ENCODE peak calls at places on chromosome 20, in six cellular contexts. R is upper lobe of right lung; S is CD8-positive, alpha-beta memory T cell; M is neuronal stem cell; H is heart right ventricle; Q is PC-9. A is an unnamed sample.
A peak's percentile ranks its signal among the peaks of the same experiment; 100 is the strongest.

GRCh38 chr20:54649511-54649962 is 174.1 kb downstream of the DOK5 start:
- DNase-seq in R (peak; percentile 76), S (peak; percentile 16), M (peak; percentile 81), H (peak; percentile 65), Q (peak; percentile 52), A (peak; percentile 16)

GRCh38 chr20:23689399-23689690 is 507 bp upstream of the CST4 start:
- DNase-seq in R (no peak), S (no peak), M (no peak), H (no peak), Q (peak; percentile 65), A (no peak)

GRCh38 chr20:41249781-41250281 is 67.7 kb downstream of the ZHX3 start:
- DNase-seq in R (no peak), S (no peak), M (peak; percentile 48), H (no peak), Q (no peak), A (no peak)

GRCh38 chr20:49715466-49715865 is 1.8 kb upstream of the B4GALT5 start:
- DNase-seq in R (no peak), S (no peak), M (no peak), H (no peak), Q (no peak), A (no peak)

GRCh38 chr20:31497838-31498540 is 16.3 kb upstream of the HM13 start:
- DNase-seq in R (no peak), S (no peak), M (no peak), H (peak; percentile 73), Q (no peak), A (no peak)

GRCh38 chr20:51462566-51463276 is 79.8 kb downstream of the NFATC2 start:
- DNase-seq in R (no peak), S (no peak), M (no peak), H (peak; percentile 85), Q (no peak), A (no peak)

GRCh38 chr20:40497781-40498691 is 191.0 kb downstream of the MAFB start:
- DNase-seq in R (peak; percentile 84), S (no peak), M (no peak), H (peak; percentile 27), Q (peak; percentile 57), A (no peak)

GRCh38 chr20:59055302-59055701 is 12.7 kb upstream of the PRELID3B start:
- DNase-seq in R (no peak), S (no peak), M (no peak), H (no peak), Q (no peak), A (no peak)

GRCh38 chr20:8291873-8292272 is 159.8 kb downstream of the PLCB1 start:
- DNase-seq in R (no peak), S (no peak), M (no peak), H (no peak), Q (no peak), A (no peak)

GRCh38 chr20:36466089-36466488 is 75.2 kb upstream of the MYL9 start:
- DNase-seq in R (no peak), S (no peak), M (no peak), H (no peak), Q (no peak), A (no peak)

GRCh38 chr20:3071266-3071609 is 182 bp upstream of the OXT start:
- DNase-seq in R (no peak), S (no peak), M (no peak), H (no peak), Q (no peak), A (no peak)

GRCh38 chr20:19832875-19833274 is 74.8 kb downstream of the RIN2 start:
- DNase-seq in R (no peak), S (no peak), M (no peak), H (no peak), Q (no peak), A (no peak)

GRCh38 chr20:3080939-3081388 is 3.6 kb downstream of the AVP start:
- DNase-seq in R (no peak), S (no peak), M (no peak), H (peak; percentile 82), Q (peak; percentile 54), A (no peak)

GRCh38 chr20:17852323-17852722 is 116.3 kb downstream of the SNX5 start:
- DNase-seq in R (no peak), S (no peak), M (no peak), H (no peak), Q (no peak), A (no peak)

GRCh38 chr20:62736026-62736406 is 27.4 kb downstream of the NTSR1 start:
- DNase-seq in R (no peak), S (no peak), M (no peak), H (no peak), Q (peak; percentile 1), A (no peak)

GRCh38 chr20:13183005-13183404 is 38.1 kb upstream of the ISM1 start:
- DNase-seq in R (no peak), S (no peak), M (no peak), H (no peak), Q (no peak), A (no peak)

GRCh38 chr20:458766-459165 is 3.6 kb downstream of the TBC1D20 start:
- DNase-seq in R (no peak), S (no peak), M (no peak), H (no peak), Q (no peak), A (no peak)

GRCh38 chr20:41426361-41426900 is 59.8 kb upstream of the EMILIN3 start:
- DNase-seq in R (no peak), S (no peak), M (no peak), H (no peak), Q (no peak), A (no peak)

GRCh38 chr20:14332796-14333345 is 4.5 kb downstream of the FLRT3 start:
- DNase-seq in R (no peak), S (no peak), M (no peak), H (no peak), Q (no peak), A (no peak)
- H3K4me3 ChIP-seq in R (peak overlapping the region; percentile 48), S (no peak overlapping the region), M (no peak overlapping the region), H (no peak overlapping the region), Q (no peak overlapping the region), A (no peak overlapping the region)

DNA sequence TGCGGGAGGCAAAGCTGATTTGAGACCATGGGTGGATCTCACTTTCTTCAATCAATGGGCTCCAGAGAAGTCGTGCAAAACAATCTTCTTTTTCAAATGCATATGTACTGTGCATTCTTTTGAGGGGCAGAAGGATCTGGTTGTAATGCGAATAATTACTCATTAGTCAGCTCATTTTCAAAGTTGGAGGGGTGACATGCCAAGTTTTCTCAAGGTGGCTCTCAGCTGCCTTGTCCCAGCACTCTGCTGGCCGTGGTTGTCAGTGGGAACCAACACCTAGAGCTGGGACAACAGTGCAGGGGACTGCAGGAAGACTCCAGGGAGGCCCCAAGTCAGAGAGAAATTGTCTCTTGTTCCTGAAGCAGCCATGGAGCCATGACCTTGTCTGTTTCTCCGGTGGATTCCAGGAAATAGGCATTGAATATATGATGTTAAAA is 25.3 kb downstream of the MYT1 start:
- DNase-seq in R (no peak), S (no peak), M (no peak), H (no peak), Q (no peak), A (no peak)
- H3K4me3 ChIP-seq in R (no peak overlapping the region), S (no peak overlapping the region), M (no peak overlapping the region), H (no peak overlapping the region), Q (no peak overlapping the region), A (no peak overlapping the region)

DNA sequence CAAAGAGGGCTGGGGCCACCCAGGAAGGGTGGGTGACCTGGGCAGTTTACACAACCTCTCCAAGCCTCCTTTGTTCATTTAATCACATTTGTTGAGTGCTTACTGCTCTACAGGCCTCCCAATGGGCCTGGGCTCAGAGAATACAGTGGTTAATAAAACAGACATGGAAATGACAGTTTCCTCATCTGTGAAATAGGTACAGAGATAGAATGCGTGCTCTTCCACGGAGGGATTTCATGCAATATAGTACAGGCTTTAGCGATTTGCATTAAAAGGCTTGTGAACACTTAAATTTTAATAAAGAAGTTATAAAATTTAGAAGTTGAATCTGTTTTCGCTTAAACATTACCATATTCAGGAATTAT is 802 bp upstream of the FERMT1 start:
- DNase-seq in R (no peak), S (no peak), M (no peak), H (no peak), Q (no peak), A (no peak)
- H3K4me3 ChIP-seq in R (no peak overlapping the region), S (no peak overlapping the region), M (no peak overlapping the region), H (peak overlapping the region; percentile 63), Q (peak overlapping the region; percentile 84), A (no peak overlapping the region)

GRCh38 chr20:1786496-1786895 is 108.7 kb upstream of the SIRPA start:
- DNase-seq in R (no peak), S (no peak), M (no peak), H (no peak), Q (no peak), A (no peak)

GRCh38 chr20:1786061-1786460 is 109.1 kb upstream of the SIRPA start:
- DNase-seq in R (no peak), S (no peak), M (no peak), H (no peak), Q (no peak), A (no peak)

GRCh38 chr20:1784586-1784985 is 110.6 kb upstream of the SIRPA start:
- DNase-seq in R (no peak), S (no peak), M (no peak), H (no peak), Q (no peak), A (no peak)

GRCh38 chr20:1792274-1792673 is 102.9 kb upstream of the SIRPA start:
- DNase-seq in R (no peak), S (no peak), M (no peak), H (no peak), Q (no peak), A (no peak)

GRCh38 chr20:1788039-1788438 is 107.2 kb upstream of the SIRPA start:
- DNase-seq in R (no peak), S (no peak), M (no peak), H (no peak), Q (no peak), A (no peak)
- H3K4me3 ChIP-seq in R (no peak overlapping the region), S (no peak overlapping the region), M (no peak overlapping the region), H (no peak overlapping the region), Q (no peak overlapping the region), A (no peak overlapping the region)

DNA sequence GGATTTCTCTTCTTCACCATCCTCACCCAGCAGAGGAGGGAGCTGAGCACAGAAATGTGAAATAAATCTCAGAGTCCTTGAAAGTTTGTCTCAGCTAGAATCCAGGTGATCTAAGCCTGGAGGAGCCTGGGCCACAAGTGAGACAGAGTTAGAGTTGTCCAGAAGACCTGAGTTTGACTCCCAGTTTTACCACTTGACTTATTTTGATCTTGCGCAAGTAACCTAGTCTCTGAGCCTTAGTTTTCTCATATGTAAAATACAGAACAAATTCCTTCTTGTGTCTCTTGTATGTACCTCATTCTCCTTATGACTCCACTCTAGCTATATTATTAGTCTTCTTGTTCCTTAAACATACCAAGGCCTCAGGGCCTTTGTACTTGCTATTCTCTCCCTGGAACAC is 36.7 kb downstream of the RALY start:
- DNase-seq in R (no peak), S (no peak), M (no peak), H (no peak), Q (no peak), A (no peak)
- H3K4me3 ChIP-seq in R (no peak overlapping the region), S (no peak overlapping the region), M (no peak overlapping the region), H (no peak overlapping the region), Q (no peak overlapping the region), A (no peak overlapping the region)

DNA sequence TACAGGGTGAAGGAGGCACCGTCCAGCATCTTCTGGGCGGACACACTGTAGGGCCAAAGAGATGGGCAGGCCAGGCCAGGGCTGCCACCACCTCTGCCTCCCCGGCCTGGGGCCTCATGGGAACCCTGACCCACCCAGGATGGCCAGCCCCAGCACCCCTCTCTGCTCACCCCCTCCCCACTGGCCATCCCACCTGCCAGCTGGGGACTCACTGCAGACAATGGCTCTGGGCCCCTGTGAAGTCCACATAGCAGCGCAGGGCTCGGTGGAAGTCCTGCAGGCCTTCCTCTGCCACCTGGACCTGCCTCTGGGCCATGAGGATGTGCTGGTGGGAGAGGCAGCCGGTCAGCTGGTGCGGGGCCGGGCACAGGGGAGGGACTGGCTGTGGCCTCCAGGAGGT is 3.6 kb upstream of the C20orf144 start:
- DNase-seq in R (no peak), S (no peak), M (no peak), H (no peak), Q (no peak), A (no peak)
- H3K4me3 ChIP-seq in R (no peak overlapping the region), S (no peak overlapping the region), M (no peak overlapping the region), H (no peak overlapping the region), Q (no peak overlapping the region), A (no peak overlapping the region)